ENCODE peak calls at places on chromosomes 2 and 18, in nine cellular contexts. H is WTC11; Y is sciatic nerve; B is stimulated activated CD8-positive, alpha-beta memory T cell treated with anti-CD3 and anti-CD28 coated beads, Interleukin-15, amount 100 ng/mL, for 24 hours; M is AML-193; S is OCI-M1; T is GM23338; U is AG09319; R is endothelial cell. P is an unnamed sample.

GRCh38 chr2:186887107-186888090 is 38.4 kb upstream of the ZSWIM2 start:
- DNase-seq in H (no peak), Y (peak; percentile 74), B (no peak), M (no peak), S (peak; percentile 47), T (no peak), U (no peak), R (no peak), P (no peak)

GRCh38 chr2:26816893-26817292 is 31.0 kb downstream of the CENPA start:
- DNase-seq in H (peak; percentile 55), Y (no peak), B (no peak), M (no peak), S (peak; percentile 70), T (peak; percentile 52), U (no peak), R (no peak), P (no peak)

GRCh38 chr2:1152375-1152774 is 201.7 kb downstream of the SNTG2 start:
- DNase-seq in H (no peak), Y (no peak), B (no peak), M (no peak), S (no peak), T (no peak), U (no peak), R (no peak), P (no peak)

GRCh38 chr2:55056024-55056521 is 5.8 kb upstream of the RTN4 start:
- DNase-seq in H (no peak), Y (no peak), B (no peak), M (no peak), S (peak; percentile 47), T (peak; percentile 32), U (no peak), R (no peak), P (no peak)

GRCh38 chr2:184597996-184598312 is 375 bp upstream of the ZNF804A start:
- DNase-seq in H (no peak), Y (no peak), B (no peak), M (no peak), S (no peak), T (peak; percentile 8), U (no peak), R (no peak), P (no peak)

GRCh38 chr18:45212186-45213039 is 402.9 kb upstream of the SLC14A2 start:
- DNase-seq in H (peak; percentile 85), Y (peak; percentile 89), B (peak; percentile 48), M (peak; percentile 72), S (peak; percentile 87), T (peak; percentile 92), U (peak; percentile 38), R (peak; percentile 84), P (peak; percentile 68)

GRCh38 chr2:1811258-1811970 is 67.1 kb upstream of the PXDN start:
- DNase-seq in H (no peak), Y (no peak), B (no peak), M (no peak), S (no peak), T (no peak), U (no peak), R (no peak), P (no peak)

GRCh38 chr2:128208023-128208422 is 110.6 kb downstream of the HS6ST1 start:
- DNase-seq in H (no peak), Y (no peak), B (no peak), M (no peak), S (no peak), T (no peak), U (no peak), R (no peak), P (no peak)

GRCh38 chr18:48948112-48949050 is 2.4 kb downstream of the SMAD7 start:
- DNase-seq in H (peak; percentile 63), Y (peak; percentile 71), B (no peak), M (no peak), S (peak; percentile 89), T (peak; percentile 69), U (peak; percentile 65), R (peak; percentile 58), P (no peak)

GRCh38 chr2:235556901-235557300 is 63.1 kb downstream of the AGAP1 start:
- DNase-seq in H (no peak), Y (no peak), B (no peak), M (no peak), S (no peak), T (no peak), U (no peak), R (no peak), P (no peak)

GRCh38 chr2:15662026-15662425 is 70.4 kb downstream of the DDX1 start:
- DNase-seq in H (no peak), Y (no peak), B (no peak), M (no peak), S (no peak), T (no peak), U (no peak), R (no peak), P (no peak)

GRCh38 chr2:44268259-44268649 is 7.0 kb upstream of the SLC3A1 start:
- DNase-seq in H (no peak), Y (no peak), B (no peak), M (no peak), S (no peak), T (no peak), U (no peak), R (no peak), P (no peak)

GRCh38 chr2:88188741-88189140 is 18.6 kb downstream of the THNSL2 start:
- DNase-seq in H (no peak), Y (no peak), B (no peak), M (no peak), S (no peak), T (no peak), U (peak; percentile 12), R (no peak), P (no peak)

P was measured in RWPE2.